ENCODE peak calls at places on chromosomes 2 and 18, in five cellular contexts. One of them, this sample, is unnamed.

GRCh38 chr2:195480121-195480520 is 176.9 kb upstream of the SLC39A10 start:
- DNase-seq in K562: no peak
- DNase-seq in Panc1: no peak
- DNase-seq in Peyer's patch: no peak
- DNase-seq in heart right ventricle: no peak
- DNase-seq in this sample: no peak

GRCh38 chr2:188659656-188660406 is 314.3 kb upstream of the COL3A1 start:
- DNase-seq in K562: no peak
- DNase-seq in Panc1: no peak
- DNase-seq in Peyer's patch: no peak
- DNase-seq in heart right ventricle: no peak
- DNase-seq in this sample: no peak

GRCh38 chr2:54479422-54479821 is 23.3 kb downstream of the SPTBN1 start:
- DNase-seq in K562: no peak
- DNase-seq in Panc1: no peak
- DNase-seq in Peyer's patch: no peak
- DNase-seq in heart right ventricle: no peak
- DNase-seq in this sample: no peak

GRCh38 chr2:82879803-82880202 is 1579.3 kb downstream of the SUCLG1 start:
- DNase-seq in K562: no peak
- DNase-seq in Panc1: no peak
- DNase-seq in Peyer's patch: no peak
- DNase-seq in heart right ventricle: no peak
- DNase-seq in this sample: no peak

GRCh38 chr2:231900975-231901374 is 25.2 kb downstream of the NPPC start:
- DNase-seq in K562: peak; percentile 35
- DNase-seq in Panc1: no peak
- DNase-seq in Peyer's patch: no peak
- DNase-seq in heart right ventricle: no peak
- DNase-seq in this sample: no peak

GRCh38 chr2:215149060-215149459 is 10.6 kb upstream of the ABCA12 start:
- DNase-seq in K562: no peak
- DNase-seq in Panc1: no peak
- DNase-seq in Peyer's patch: no peak
- DNase-seq in heart right ventricle: no peak
- DNase-seq in this sample: no peak

GRCh38 chr18:21978546-21979170 is 190.7 kb upstream of the GATA6 start:
- DNase-seq in K562: no peak
- DNase-seq in Panc1: no peak
- DNase-seq in Peyer's patch: no peak
- DNase-seq in heart right ventricle: no peak
- DNase-seq in this sample: no peak

GRCh38 chr2:50614056-50614455 is 417.9 kb downstream of the NRXN1 start:
- DNase-seq in K562: no peak
- DNase-seq in Panc1: no peak
- DNase-seq in Peyer's patch: no peak
- DNase-seq in heart right ventricle: no peak
- DNase-seq in this sample: no peak

GRCh38 chr2:120177011-120177621 is 46.1 kb downstream of the TMEM185B start:
- DNase-seq in K562: peak; percentile 26
- DNase-seq in Panc1: no peak
- DNase-seq in Peyer's patch: peak; percentile 89
- DNase-seq in heart right ventricle: peak; percentile 8
- DNase-seq in this sample: no peak

GRCh38 chr18:27797484-27797883 is 379.4 kb downstream of the CDH2 start:
- DNase-seq in K562: no peak
- DNase-seq in Panc1: no peak
- DNase-seq in Peyer's patch: no peak
- DNase-seq in heart right ventricle: no peak
- DNase-seq in this sample: no peak

GRCh38 chr2:74891136-74891764 is 57.3 kb downstream of the HK2 start:
- DNase-seq in K562: no peak
- DNase-seq in Panc1: no peak
- DNase-seq in Peyer's patch: no peak
- DNase-seq in heart right ventricle: no peak
- DNase-seq in this sample: no peak

GRCh38 chr2:172484253-172484652 is 56.9 kb downstream of the ITGA6 start:
- DNase-seq in K562: no peak
- DNase-seq in Panc1: no peak
- DNase-seq in Peyer's patch: no peak
- DNase-seq in heart right ventricle: no peak
- DNase-seq in this sample: no peak
- TF ChIP-seq CTCF in K562: peak; percentile 24
- TF ChIP-seq CTCF in Panc1: peak; percentile 51
- TF ChIP-seq CTCF in Peyer's patch: peak; percentile 52
- TF ChIP-seq CTCF in heart right ventricle: no peak
- TF ChIP-seq CTCF in this sample: no peak

GRCh38 chr2:219443697-219444023 is 9.0 kb downstream of the SPEG start:
- DNase-seq in K562: no peak
- DNase-seq in Panc1: no peak
- DNase-seq in Peyer's patch: no peak
- DNase-seq in heart right ventricle: no peak
- DNase-seq in this sample: no peak

GRCh38 chr2:219443016-219443696 is 8.5 kb downstream of the SPEG start:
- DNase-seq in K562: no peak
- DNase-seq in Panc1: no peak
- DNase-seq in Peyer's patch: no peak
- DNase-seq in heart right ventricle: no peak
- DNase-seq in this sample: no peak

GRCh38 chr2:219442206-219443015 is 7.8 kb downstream of the SPEG start:
- DNase-seq in K562: no peak
- DNase-seq in Panc1: no peak
- DNase-seq in Peyer's patch: no peak
- DNase-seq in heart right ventricle: no peak
- DNase-seq in this sample: no peak

GRCh38 chr2:219440388-219441256 is 6.0 kb downstream of the SPEG start:
- DNase-seq in K562: no peak
- DNase-seq in Panc1: no peak
- DNase-seq in Peyer's patch: no peak
- DNase-seq in heart right ventricle: no peak
- DNase-seq in this sample: no peak

DNA sequence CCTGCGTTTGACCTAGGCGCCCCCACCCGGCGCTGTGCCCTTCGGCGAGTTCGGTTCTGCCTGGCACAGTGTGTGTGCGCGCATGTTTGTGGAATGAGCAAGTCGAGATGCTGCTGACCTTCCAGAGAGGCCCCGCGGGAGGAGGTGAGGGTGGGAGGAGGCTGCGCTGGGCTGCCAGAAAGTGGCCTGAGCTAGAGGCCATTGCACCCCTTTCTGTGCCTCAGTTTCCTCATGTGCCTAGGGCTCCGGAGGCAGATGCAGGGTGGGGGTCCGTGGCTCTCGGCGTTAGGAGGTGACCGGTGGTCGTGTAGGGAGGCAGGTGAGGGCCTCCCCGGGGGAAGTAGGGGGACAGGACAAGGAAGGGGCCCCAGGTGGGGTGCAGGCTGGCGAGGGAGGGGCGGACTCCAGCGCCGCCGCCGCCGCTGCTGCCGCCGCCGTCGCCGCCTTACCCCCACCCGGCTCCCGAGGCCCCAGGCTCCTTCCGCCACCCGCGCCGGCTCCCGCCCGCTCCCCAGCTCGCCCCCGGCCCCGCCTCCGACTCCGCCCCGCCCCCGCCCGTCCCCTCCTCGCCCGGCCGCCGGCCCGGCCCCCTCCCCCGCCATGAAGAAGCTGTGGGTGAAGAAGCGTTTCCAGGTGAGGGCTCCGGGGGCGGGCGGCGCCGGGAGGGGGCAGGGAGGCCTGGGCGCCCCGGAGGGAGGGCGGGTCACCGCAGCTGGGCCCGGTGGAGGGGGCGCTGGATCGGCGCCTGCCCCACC is 7.0 kb downstream of the SPEG start:
- DNase-seq in K562: peak; percentile 97
- DNase-seq in Panc1: no peak
- DNase-seq in Peyer's patch: peak; percentile 60
- DNase-seq in heart right ventricle: no peak
- DNase-seq in this sample: no peak
- H3K27ac ChIP-seq in K562: peak overlapping the region; percentile 4
- H3K27ac ChIP-seq in Panc1: no peak overlapping the region
- H3K27ac ChIP-seq in Peyer's patch: no peak overlapping the region
- H3K27ac ChIP-seq in heart right ventricle: peak overlapping the region; percentile 72
- H3K27ac ChIP-seq in this sample: peak overlapping the region; percentile 88

DNA sequence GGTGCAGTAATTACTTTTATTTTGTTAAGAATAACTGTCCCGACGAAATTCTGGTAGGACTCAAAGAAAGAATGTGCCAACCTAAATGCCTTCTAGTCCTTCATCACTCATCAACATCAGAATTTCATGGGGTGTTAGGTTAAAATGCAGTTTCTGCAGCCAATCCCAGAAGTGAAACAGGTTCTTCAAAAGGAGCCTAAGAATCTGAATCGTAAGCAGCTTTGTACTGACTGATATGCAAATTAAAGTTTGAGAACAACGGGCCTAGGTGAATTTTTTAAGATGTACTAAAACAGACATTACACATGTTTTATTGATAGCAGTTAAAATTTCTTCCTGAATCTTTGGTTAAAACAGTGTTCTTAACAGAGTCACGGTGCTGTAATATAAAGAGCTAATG is 140.3 kb upstream of the ZC3H15 start:
- DNase-seq in K562: no peak
- DNase-seq in Panc1: no peak
- DNase-seq in Peyer's patch: no peak
- DNase-seq in heart right ventricle: no peak
- DNase-seq in this sample: no peak
- H3K4me3 ChIP-seq in K562: no peak overlapping the region
- H3K4me3 ChIP-seq in Panc1: no peak overlapping the region
- H3K4me3 ChIP-seq in Peyer's patch: no peak overlapping the region
- H3K4me3 ChIP-seq in heart right ventricle: no peak overlapping the region
- H3K4me3 ChIP-seq in this sample: no peak overlapping the region

GRCh38 chr2:33081691-33082090 is 134.9 kb downstream of the LTBP1 start:
- DNase-seq in K562: no peak
- DNase-seq in Panc1: no peak
- DNase-seq in Peyer's patch: no peak
- DNase-seq in heart right ventricle: no peak
- DNase-seq in this sample: no peak
- TF ChIP-seq CTCF in K562: no peak
- TF ChIP-seq CTCF in Panc1: no peak
- TF ChIP-seq CTCF in Peyer's patch: no peak
- TF ChIP-seq CTCF in heart right ventricle: no peak
- TF ChIP-seq CTCF in this sample: no peak